ENCODE peak calls at places on chromosome 22, in six cellular contexts. One of them, this sample, is unnamed.

GRCh38 chr22:27466229-27466628 is 335.3 kb downstream of the MN1 start:
- DNase-seq in right lobe of liver: no peak
- DNase-seq in upper lobe of right lung: no peak
- DNase-seq in DND-41: no peak
- DNase-seq in ovary: no peak
- DNase-seq in left lung: no peak
- DNase-seq in this sample: no peak

GRCh38 chr22:26479792-26480610 is 3.6 kb downstream of the HPS4 start:
- DNase-seq in upper lobe of right lung: no peak
- DNase-seq in ovary: no peak
- DNase-seq in DND-41: peak; percentile 55
- DNase-seq in right lobe of liver: no peak
- DNase-seq in left lung: no peak
- DNase-seq in this sample: no peak

GRCh38 chr22:49616356-49617231 is 211.1 kb downstream of the BRD1 start:
- DNase-seq in left lung: no peak
- DNase-seq in DND-41: no peak
- DNase-seq in upper lobe of right lung: peak; percentile 56
- DNase-seq in right lobe of liver: peak; percentile 40
- DNase-seq in ovary: no peak
- DNase-seq in this sample: no peak

GRCh38 chr22:38872831-38873248 is 824 bp upstream of the CBX6 start:
- DNase-seq in ovary: peak; percentile 83
- DNase-seq in DND-41: peak; percentile 24
- DNase-seq in left lung: peak; percentile 74
- DNase-seq in upper lobe of right lung: peak; percentile 85
- DNase-seq in right lobe of liver: peak; percentile 72
- DNase-seq in this sample: peak; percentile 75

GRCh38 chr22:50483977-50484853 is 2.4 kb upstream of the MIOX start:
- DNase-seq in upper lobe of right lung: peak; percentile 64
- DNase-seq in ovary: no peak
- DNase-seq in left lung: no peak
- DNase-seq in DND-41: no peak
- DNase-seq in right lobe of liver: no peak
- DNase-seq in this sample: no peak

GRCh38 chr22:35160268-35160667 is 94.3 kb downstream of the ISX start:
- DNase-seq in left lung: no peak
- DNase-seq in upper lobe of right lung: no peak
- DNase-seq in DND-41: no peak
- DNase-seq in ovary: no peak
- DNase-seq in right lobe of liver: no peak
- DNase-seq in this sample: no peak

GRCh38 chr22:39598017-39598965 is 27.7 kb downstream of the CACNA1I start:
- DNase-seq in DND-41: no peak
- DNase-seq in left lung: peak; percentile 61
- DNase-seq in upper lobe of right lung: peak; percentile 83
- DNase-seq in ovary: peak; percentile 33
- DNase-seq in right lobe of liver: no peak
- DNase-seq in this sample: no peak

GRCh38 chr22:35152316-35152715 is 86.4 kb downstream of the ISX start:
- DNase-seq in left lung: no peak
- DNase-seq in upper lobe of right lung: peak; percentile 3
- DNase-seq in right lobe of liver: no peak
- DNase-seq in DND-41: no peak
- DNase-seq in ovary: no peak
- DNase-seq in this sample: no peak

GRCh38 chr22:25779890-25780289 is 37.9 kb downstream of the MYO18B start:
- DNase-seq in upper lobe of right lung: no peak
- DNase-seq in DND-41: no peak
- DNase-seq in ovary: no peak
- DNase-seq in right lobe of liver: no peak
- DNase-seq in left lung: no peak
- DNase-seq in this sample: no peak

GRCh38 chr22:32205974-32206773 is 1.3 kb upstream of the RFPL2 start:
- DNase-seq in right lobe of liver: no peak
- DNase-seq in ovary: no peak
- DNase-seq in left lung: no peak
- DNase-seq in upper lobe of right lung: no peak
- DNase-seq in DND-41: no peak
- DNase-seq in this sample: no peak

GRCh38 chr22:49951986-49952896 is 8.3 kb upstream of the PIM3 start:
- DNase-seq in right lobe of liver: no peak
- DNase-seq in left lung: no peak
- DNase-seq in DND-41: no peak
- DNase-seq in upper lobe of right lung: no peak
- DNase-seq in ovary: no peak
- DNase-seq in this sample: no peak

GRCh38 chr22:42626431-42626830 is 11.7 kb upstream of the POLDIP3 start:
- DNase-seq in right lobe of liver: no peak
- DNase-seq in ovary: no peak
- DNase-seq in upper lobe of right lung: no peak
- DNase-seq in left lung: no peak
- DNase-seq in DND-41: no peak
- DNase-seq in this sample: no peak
- H3K4me1 ChIP-seq in right lobe of liver: no peaks in the 10 kb centered on the region
- H3K4me1 ChIP-seq in ovary: no peaks in the 10 kb centered on the region
- H3K4me1 ChIP-seq in upper lobe of right lung: no peaks in the 10 kb centered on the region
- H3K4me1 ChIP-seq in left lung: peaks cover 26% of the 10 kb centered on the region
- H3K4me1 ChIP-seq in DND-41: no peaks in the 10 kb centered on the region
- H3K4me1 ChIP-seq in this sample: peaks cover 7% of the 10 kb centered on the region

GRCh38 chr22:45938913-45939312 is 38.0 kb downstream of the WNT7B start:
- DNase-seq in right lobe of liver: no peak
- DNase-seq in ovary: no peak
- DNase-seq in DND-41: no peak
- DNase-seq in left lung: no peak
- DNase-seq in upper lobe of right lung: no peak
- DNase-seq in this sample: no peak
- H3K27me3 ChIP-seq in right lobe of liver: no peaks in the 10 kb centered on the region
- H3K27me3 ChIP-seq in ovary: no peaks in the 10 kb centered on the region
- H3K27me3 ChIP-seq in DND-41: peaks cover 5% of the 10 kb centered on the region
- H3K27me3 ChIP-seq in left lung: peaks cover 36% of the 10 kb centered on the region
- H3K27me3 ChIP-seq in upper lobe of right lung: peaks cover 3% of the 10 kb centered on the region
- H3K27me3 ChIP-seq in this sample: peaks cover 19% of the 10 kb centered on the region

GRCh38 chr22:37303821-37304274 is 21.5 kb downstream of the CYTH4 start:
- DNase-seq in left lung: peak; percentile 83
- DNase-seq in ovary: no peak
- DNase-seq in right lobe of liver: no peak
- DNase-seq in DND-41: no peak
- DNase-seq in upper lobe of right lung: peak; percentile 83
- DNase-seq in this sample: no peak

GRCh38 chr22:37301144-37301820 is 19.0 kb downstream of the CYTH4 start:
- DNase-seq in upper lobe of right lung: no peak
- DNase-seq in DND-41: no peak
- DNase-seq in right lobe of liver: no peak
- DNase-seq in left lung: no peak
- DNase-seq in ovary: no peak
- DNase-seq in this sample: no peak

GRCh38 chr22:37304595-37305343 is 22.5 kb downstream of the CYTH4 start:
- DNase-seq in left lung: no peak
- DNase-seq in right lobe of liver: no peak
- DNase-seq in ovary: no peak
- DNase-seq in upper lobe of right lung: no peak
- DNase-seq in DND-41: no peak
- DNase-seq in this sample: no peak

GRCh38 chr22:37300551-37301017 is 18.3 kb downstream of the CYTH4 start:
- DNase-seq in left lung: peak; percentile 65
- DNase-seq in right lobe of liver: no peak
- DNase-seq in DND-41: peak; percentile 23
- DNase-seq in upper lobe of right lung: no peak
- DNase-seq in ovary: no peak
- DNase-seq in this sample: no peak

DNA sequence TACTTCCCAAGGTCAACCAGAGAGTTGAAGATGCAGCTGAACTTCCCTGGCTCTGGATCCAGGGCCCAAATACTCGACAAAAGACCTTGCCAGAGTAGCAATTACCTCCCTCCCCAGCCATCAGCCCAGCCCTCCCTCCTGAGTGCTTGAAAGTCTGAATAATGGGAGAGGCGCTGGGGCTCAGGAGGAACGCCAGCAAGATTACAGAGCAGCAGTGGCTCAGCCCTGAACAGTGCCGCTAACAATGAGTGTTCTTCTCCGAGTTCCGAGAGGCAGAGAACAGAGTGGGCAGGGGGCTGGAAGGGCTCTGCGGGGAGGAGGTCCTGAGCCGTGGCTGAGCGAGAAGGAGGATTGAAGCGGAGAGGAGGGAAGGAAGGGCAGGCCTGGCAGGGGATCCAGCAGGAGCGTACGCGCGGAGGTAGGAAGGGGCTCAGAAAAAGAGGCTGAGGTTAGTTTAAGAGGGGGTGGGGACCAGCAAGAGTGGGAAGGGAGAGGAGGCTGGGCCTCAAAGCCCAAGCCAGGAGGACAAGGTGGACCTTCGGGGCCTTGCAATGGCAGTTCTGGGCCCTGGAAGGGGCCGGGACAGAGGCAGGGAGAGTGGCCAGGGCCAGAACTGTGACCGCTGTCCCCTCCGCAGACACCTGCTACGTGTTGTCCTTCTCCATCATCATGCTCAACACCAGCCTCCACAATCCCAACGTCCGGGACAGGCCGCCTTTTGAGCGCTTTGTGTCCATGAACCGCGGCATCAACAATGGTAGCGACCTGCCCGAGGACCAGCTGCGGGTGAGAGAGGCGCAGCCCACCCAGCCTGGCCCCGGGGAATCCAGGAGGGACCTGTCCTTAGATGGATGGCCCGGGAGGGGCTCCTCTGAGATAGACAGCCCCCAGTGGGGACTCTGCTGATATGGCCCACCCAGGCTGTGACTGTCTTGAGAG is 20.6 kb downstream of the CYTH4 start:
- DNase-seq in upper lobe of right lung: no peak
- DNase-seq in DND-41: no peak
- DNase-seq in right lobe of liver: no peak
- DNase-seq in ovary: no peak
- DNase-seq in left lung: no peak
- DNase-seq in this sample: no peak
- H3K4me1 ChIP-seq in upper lobe of right lung: peaks cover 40% of the 10 kb centered on the region
- H3K4me1 ChIP-seq in DND-41: peaks cover 19% of the 10 kb centered on the region
- H3K4me1 ChIP-seq in right lobe of liver: no peaks in the 10 kb centered on the region
- H3K4me1 ChIP-seq in ovary: peaks cover 3% of the 10 kb centered on the region
- H3K4me1 ChIP-seq in left lung: peaks cover 100% of the 10 kb centered on the region
- H3K4me1 ChIP-seq in this sample: peaks cover 9% of the 10 kb centered on the region

GRCh38 chr22:45933503-45934167 is 43.3 kb downstream of the WNT7B start:
- DNase-seq in upper lobe of right lung: no peak
- DNase-seq in right lobe of liver: no peak
- DNase-seq in ovary: no peak
- DNase-seq in left lung: no peak
- DNase-seq in DND-41: no peak
- DNase-seq in this sample: no peak

GRCh38 chr22:45937960-45938359 is 39.0 kb downstream of the WNT7B start:
- DNase-seq in right lobe of liver: no peak
- DNase-seq in upper lobe of right lung: no peak
- DNase-seq in left lung: no peak
- DNase-seq in DND-41: no peak
- DNase-seq in ovary: no peak
- DNase-seq in this sample: no peak

GRCh38 chr22:45934168-45934564 is 42.8 kb downstream of the WNT7B start:
- DNase-seq in left lung: no peak
- DNase-seq in right lobe of liver: no peak
- DNase-seq in upper lobe of right lung: no peak
- DNase-seq in ovary: no peak
- DNase-seq in DND-41: no peak
- DNase-seq in this sample: no peak

GRCh38 chr22:45934659-45935341 is 42.2 kb downstream of the WNT7B start:
- DNase-seq in right lobe of liver: no peak
- DNase-seq in upper lobe of right lung: no peak
- DNase-seq in DND-41: no peak
- DNase-seq in ovary: peak; percentile 46
- DNase-seq in left lung: peak; percentile 61
- DNase-seq in this sample: peak; percentile 35

DNA sequence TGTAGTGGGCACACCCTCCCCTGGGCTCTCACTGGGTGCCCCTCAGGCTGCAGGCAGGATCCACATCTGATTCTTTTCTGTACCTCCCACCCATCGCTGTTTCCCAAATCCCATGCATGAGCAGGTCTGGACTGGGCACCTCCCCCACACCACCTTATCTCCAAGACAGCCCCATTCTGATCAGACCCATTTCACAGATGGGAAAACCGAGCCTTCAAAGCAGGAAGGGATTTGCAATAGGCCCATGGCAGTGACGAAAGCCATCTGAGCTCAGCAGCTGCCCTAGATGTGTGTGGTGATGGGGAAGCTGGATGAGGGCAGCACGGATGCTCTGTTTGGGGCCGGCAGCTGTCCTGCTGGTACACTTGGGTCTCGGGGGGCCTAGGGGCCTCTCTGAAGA is 41.4 kb downstream of the WNT7B start:
- DNase-seq in ovary: no peak
- DNase-seq in DND-41: no peak
- DNase-seq in left lung: no peak
- DNase-seq in right lobe of liver: no peak
- DNase-seq in upper lobe of right lung: no peak
- DNase-seq in this sample: no peak
- H3K27me3 ChIP-seq in ovary: no peaks in the 10 kb centered on the region
- H3K27me3 ChIP-seq in DND-41: peaks cover 5% of the 10 kb centered on the region
- H3K27me3 ChIP-seq in left lung: peaks cover 65% of the 10 kb centered on the region
- H3K27me3 ChIP-seq in right lobe of liver: no peaks in the 10 kb centered on the region
- H3K27me3 ChIP-seq in upper lobe of right lung: peaks cover 24% of the 10 kb centered on the region
- H3K27me3 ChIP-seq in this sample: no peaks in the 10 kb centered on the region

GRCh38 chr22:31084811-31085492 is 3.8 kb downstream of the SMTN start:
- DNase-seq in DND-41: peak; percentile 86
- DNase-seq in left lung: peak; percentile 89
- DNase-seq in upper lobe of right lung: peak; percentile 95
- DNase-seq in right lobe of liver: peak; percentile 90
- DNase-seq in ovary: peak; percentile 88
- DNase-seq in this sample: peak; percentile 89
- H3K4me1 ChIP-seq in DND-41: peaks cover 51% of the 10 kb centered on the region
- H3K4me1 ChIP-seq in left lung: peaks cover 56% of the 10 kb centered on the region
- H3K4me1 ChIP-seq in upper lobe of right lung: peaks cover 44% of the 10 kb centered on the region
- H3K4me1 ChIP-seq in right lobe of liver: no peaks in the 10 kb centered on the region
- H3K4me1 ChIP-seq in ovary: peaks cover 14% of the 10 kb centered on the region
- H3K4me1 ChIP-seq in this sample: peaks cover 82% of the 10 kb centered on the region

GRCh38 chr22:44700456-44700855 is 1.5 kb upstream of the PRR5 start:
- DNase-seq in DND-41: no peak
- DNase-seq in left lung: no peak
- DNase-seq in ovary: no peak
- DNase-seq in upper lobe of right lung: no peak
- DNase-seq in right lobe of liver: no peak
- DNase-seq in this sample: no peak
- H3K27me3 ChIP-seq in DND-41: peaks cover 27% of the 10 kb centered on the region
- H3K27me3 ChIP-seq in left lung: peaks cover 26% of the 10 kb centered on the region
- H3K27me3 ChIP-seq in ovary: no peaks in the 10 kb centered on the region
- H3K27me3 ChIP-seq in upper lobe of right lung: no peaks in the 10 kb centered on the region
- H3K27me3 ChIP-seq in right lobe of liver: no peaks in the 10 kb centered on the region
- H3K27me3 ChIP-seq in this sample: peaks cover 8% of the 10 kb centered on the region

GRCh38 chr22:36160499-36160942 is at the start of gene APOL3:
- DNase-seq in ovary: peak; percentile 67
- DNase-seq in upper lobe of right lung: peak; percentile 78
- DNase-seq in left lung: peak; percentile 69
- DNase-seq in right lobe of liver: peak; percentile 69
- DNase-seq in DND-41: peak; percentile 81
- DNase-seq in this sample: peak; percentile 93
- H3K4me1 ChIP-seq in ovary: peaks cover 22% of the 10 kb centered on the region
- H3K4me1 ChIP-seq in upper lobe of right lung: peaks cover 66% of the 10 kb centered on the region
- H3K4me1 ChIP-seq in left lung: peaks cover 96% of the 10 kb centered on the region
- H3K4me1 ChIP-seq in right lobe of liver: no peaks in the 10 kb centered on the region
- H3K4me1 ChIP-seq in DND-41: peaks cover 87% of the 10 kb centered on the region
- H3K4me1 ChIP-seq in this sample: peaks cover 25% of the 10 kb centered on the region